ENCODE peak calls at places on chromosomes 3 and 15, in eight cellular contexts. D, O, U, X, K, P, S and I are unnamed samples.

GRCh38 chr3:52819936-52820335 is 10.5 kb downstream of the ITIH4 start:
- DNase-seq in D (no peak), O (no peak), U (no peak), X (no peak), K (no peak), P (no peak), S (no peak), I (no peak)

GRCh38 chr3:139173372-139174108 is 128.8 kb upstream of the PRR23C start:
- DNase-seq in D (no peak), O (peak; percentile 3), U (no peak), X (peak; percentile 33), K (no peak), P (no peak), S (no peak), I (no peak)

GRCh38 chr3:136994772-136995516 is 37.2 kb downstream of the IL20RB start:
- DNase-seq in D (no peak), O (peak; percentile 89), U (peak; percentile 10), X (no peak), K (peak; percentile 40), P (peak; percentile 29), S (no peak), I (no peak)

GRCh38 chr3:52480768-52481715 is 14.1 kb upstream of the STAB1 start:
- DNase-seq in D (no peak), O (no peak), U (no peak), X (no peak), K (no peak), P (no peak), S (no peak), I (no peak)

GRCh38 chr15:75902129-75902557 is 1.5 kb upstream of the FBXO22 start:
- DNase-seq in D (no peak), O (no peak), U (no peak), X (no peak), K (no peak), P (no peak), S (no peak), I (no peak)

GRCh38 chr15:98673133-98673532 is 24.8 kb downstream of the IGF1R start:
- DNase-seq in D (no peak), O (no peak), U (no peak), X (no peak), K (no peak), P (no peak), S (no peak), I (no peak)

GRCh38 chr3:100602506-100603444 is 6.6 kb upstream of the ADGRG7 start:
- DNase-seq in D (no peak), O (no peak), U (no peak), X (no peak), K (no peak), P (peak; percentile 2), S (no peak), I (no peak)

GRCh38 chr3:100260081-100260684 is 609 bp upstream of the TBC1D23 start:
- DNase-seq in D (no peak), O (no peak), U (no peak), X (peak; percentile 18), K (no peak), P (no peak), S (no peak), I (no peak)

GRCh38 chr15:80072285-80072684 is 12.8 kb downstream of the ZFAND6 start:
- DNase-seq in D (no peak), O (peak; percentile 81), U (no peak), X (no peak), K (peak; percentile 74), P (peak; percentile 83), S (peak; percentile 57), I (peak; percentile 21)

GRCh38 chr3:74897006-74897405 is 282.5 kb upstream of the CNTN3 start:
- DNase-seq in D (no peak), O (no peak), U (no peak), X (no peak), K (no peak), P (no peak), S (no peak), I (no peak)

GRCh38 chr3:46135475-46135874 is 72.6 kb downstream of the CCR1 start:
- DNase-seq in D (no peak), O (no peak), U (no peak), X (no peak), K (no peak), P (no peak), S (no peak), I (no peak)

GRCh38 chr3:149085828-149086231 is 503 bp downstream of the HLTF start:
- DNase-seq in D (no peak), O (no peak), U (peak; percentile 23), X (peak; percentile 77), K (peak; percentile 17), P (peak; percentile 6), S (no peak), I (no peak)

GRCh38 chr3:35931867-35932266 is 292.5 kb downstream of the ARPP21 start:
- DNase-seq in D (no peak), O (no peak), U (no peak), X (no peak), K (no peak), P (no peak), S (no peak), I (no peak)

GRCh38 chr15:48645558-48646330 is at the start of gene FBN1:
- DNase-seq in D (no peak), O (peak; percentile 80), U (peak; percentile 9), X (peak; percentile 89), K (peak; percentile 85), P (peak; percentile 8), S (peak; percentile 78), I (no peak)

GRCh38 chr3:150106752-150107428 is 136.2 kb upstream of the PFN2 start:
- DNase-seq in D (no peak), O (peak; percentile 97), U (no peak), X (no peak), K (peak; percentile 69), P (no peak), S (peak; percentile 78), I (no peak)

GRCh38 chr15:75928680-75929608 is 25.3 kb downstream of the FBXO22 start:
- DNase-seq in D (no peak), O (no peak), U (no peak), X (no peak), K (no peak), P (no peak), S (no peak), I (no peak)

GRCh38 chr15:51076898-51077564 is 17.7 kb downstream of the TNFAIP8L3 start:
- DNase-seq in D (no peak), O (no peak), U (peak; percentile 36), X (peak; percentile 10), K (no peak), P (no peak), S (no peak), I (no peak)

GRCh38 chr3:76405196-76405595 is 619.8 kb upstream of the ZNF717 start:
- DNase-seq in D (no peak), O (peak; percentile 39), U (no peak), X (no peak), K (no peak), P (no peak), S (no peak), I (no peak)